ENCODE peak calls at places on chromosomes 16 and 17, in five cellular contexts. One of them, this sample, is unnamed.

GRCh38 chr17:79984045-79984840 is 51.4 kb downstream of the TBC1D16 start:
- DNase-seq in HFF-Myc: no peak
- DNase-seq in brain microvascular endothelial cell: no peak
- DNase-seq in colonic mucosa: no peak
- DNase-seq in fibroblast of the aortic adventitia: no peak
- DNase-seq in this sample: no peak

GRCh38 chr16:56263711-56264608 is 72.7 kb downstream of the GNAO1 start:
- DNase-seq in colonic mucosa: no peak
- DNase-seq in HFF-Myc: no peak
- DNase-seq in brain microvascular endothelial cell: peak
- DNase-seq in fibroblast of the aortic adventitia: no peak
- DNase-seq in this sample: no peak

GRCh38 chr16:79171504-79172240 is 428.9 kb downstream of the MAF start:
- DNase-seq in fibroblast of the aortic adventitia: no peak
- DNase-seq in colonic mucosa: no peak
- DNase-seq in brain microvascular endothelial cell: no peak
- DNase-seq in HFF-Myc: no peak
- DNase-seq in this sample: no peak

GRCh38 chr17:78174870-78175642 is 6.7 kb downstream of the SYNGR2 start:
- DNase-seq in HFF-Myc: no peak
- DNase-seq in fibroblast of the aortic adventitia: no peak
- DNase-seq in colonic mucosa: peak
- DNase-seq in brain microvascular endothelial cell: no peak
- DNase-seq in this sample: no peak

GRCh38 chr17:78995761-78996451 is 13.7 kb downstream of the CANT1 start:
- DNase-seq in fibroblast of the aortic adventitia: no peak
- DNase-seq in colonic mucosa: peak
- DNase-seq in HFF-Myc: no peak
- DNase-seq in brain microvascular endothelial cell: no peak
- DNase-seq in this sample: no peak

GRCh38 chr17:4852504-4853075 is 19.4 kb downstream of the MINK1 start:
- DNase-seq in brain microvascular endothelial cell: peak
- DNase-seq in fibroblast of the aortic adventitia: peak
- DNase-seq in HFF-Myc: peak
- DNase-seq in colonic mucosa: peak
- DNase-seq in this sample: peak

GRCh38 chr17:2704031-2704889 is 7.3 kb downstream of the CLUH start:
- DNase-seq in brain microvascular endothelial cell: no peak
- DNase-seq in fibroblast of the aortic adventitia: no peak
- DNase-seq in colonic mucosa: no peak
- DNase-seq in HFF-Myc: no peak
- DNase-seq in this sample: no peak

GRCh38 chr16:56910654-56911539 is 21.0 kb upstream of the HERPUD1 start:
- DNase-seq in HFF-Myc: no peak
- DNase-seq in colonic mucosa: no peak
- DNase-seq in fibroblast of the aortic adventitia: peak
- DNase-seq in brain microvascular endothelial cell: peak
- DNase-seq in this sample: peak

GRCh38 chr17:55117063-55117611 is 147.6 kb upstream of the HLF start:
- DNase-seq in HFF-Myc: no peak
- DNase-seq in brain microvascular endothelial cell: no peak
- DNase-seq in colonic mucosa: no peak
- DNase-seq in fibroblast of the aortic adventitia: no peak
- DNase-seq in this sample: no peak

GRCh38 chr17:64398330-64398729 is 7.7 kb upstream of the PECAM1 start:
- DNase-seq in brain microvascular endothelial cell: no peak
- DNase-seq in fibroblast of the aortic adventitia: no peak
- DNase-seq in colonic mucosa: no peak
- DNase-seq in HFF-Myc: no peak
- DNase-seq in this sample: no peak

GRCh38 chr17:35761601-35762000 is 914 bp downstream of the C17orf50 start:
- DNase-seq in brain microvascular endothelial cell: no peak
- DNase-seq in HFF-Myc: no peak
- DNase-seq in colonic mucosa: no peak
- DNase-seq in fibroblast of the aortic adventitia: no peak
- DNase-seq in this sample: no peak

GRCh38 chr17:50072925-50073324 is 17.0 kb downstream of the ITGA3 start:
- DNase-seq in brain microvascular endothelial cell: no peak
- DNase-seq in fibroblast of the aortic adventitia: no peak
- DNase-seq in colonic mucosa: no peak
- DNase-seq in HFF-Myc: no peak
- DNase-seq in this sample: no peak

GRCh38 chr17:63423251-63423950 is 22.7 kb downstream of the CYB561 start:
- DNase-seq in HFF-Myc: no peak
- DNase-seq in fibroblast of the aortic adventitia: no peak
- DNase-seq in brain microvascular endothelial cell: no peak
- DNase-seq in colonic mucosa: no peak
- DNase-seq in this sample: no peak

GRCh38 chr16:56986361-56986760 is 3.0 kb upstream of the NLRC5 start:
- DNase-seq in HFF-Myc: no peak
- DNase-seq in brain microvascular endothelial cell: no peak
- DNase-seq in fibroblast of the aortic adventitia: no peak
- DNase-seq in colonic mucosa: no peak
- DNase-seq in this sample: no peak

GRCh38 chr17:40350410-40351184 is 13.9 kb downstream of the GJD3 start:
- DNase-seq in fibroblast of the aortic adventitia: no peak
- DNase-seq in brain microvascular endothelial cell: peak
- DNase-seq in colonic mucosa: peak
- DNase-seq in HFF-Myc: no peak
- DNase-seq in this sample: no peak

GRCh38 chr17:82243648-82244412 is 15.0 kb downstream of the SLC16A3 start:
- DNase-seq in brain microvascular endothelial cell: no peak
- DNase-seq in fibroblast of the aortic adventitia: no peak
- DNase-seq in colonic mucosa: no peak
- DNase-seq in HFF-Myc: no peak
- DNase-seq in this sample: no peak

GRCh38 chr16:31355701-31356100 is 725 bp downstream of the ITGAX start:
- DNase-seq in fibroblast of the aortic adventitia: no peak
- DNase-seq in HFF-Myc: no peak
- DNase-seq in brain microvascular endothelial cell: no peak
- DNase-seq in colonic mucosa: no peak
- DNase-seq in this sample: no peak

GRCh38 chr17:4972752-4973151 is 5.1 kb upstream of the SPAG7 start:
- DNase-seq in colonic mucosa: no peak
- DNase-seq in brain microvascular endothelial cell: no peak
- DNase-seq in HFF-Myc: no peak
- DNase-seq in fibroblast of the aortic adventitia: no peak
- DNase-seq in this sample: no peak

GRCh38 chr17:29116652-29117439 is 63.4 kb downstream of the MYO18A start:
- DNase-seq in colonic mucosa: peak
- DNase-seq in fibroblast of the aortic adventitia: peak
- DNase-seq in brain microvascular endothelial cell: peak
- DNase-seq in HFF-Myc: no peak
- DNase-seq in this sample: peak

GRCh38 chr17:77899494-77899893 is 59.0 kb upstream of the TNRC6C start:
- DNase-seq in colonic mucosa: no peak
- DNase-seq in fibroblast of the aortic adventitia: no peak
- DNase-seq in brain microvascular endothelial cell: no peak
- DNase-seq in HFF-Myc: no peak
- DNase-seq in this sample: no peak

GRCh38 chr17:9024497-9024896 is 3.2 kb downstream of the NTN1 start:
- DNase-seq in HFF-Myc: no peak
- DNase-seq in fibroblast of the aortic adventitia: no peak
- DNase-seq in brain microvascular endothelial cell: no peak
- DNase-seq in colonic mucosa: no peak
- DNase-seq in this sample: no peak

GRCh38 chr17:82972836-82973372 is 106.5 kb upstream of the METRNL start:
- DNase-seq in colonic mucosa: no peak
- DNase-seq in fibroblast of the aortic adventitia: no peak
- DNase-seq in HFF-Myc: no peak
- DNase-seq in brain microvascular endothelial cell: no peak
- DNase-seq in this sample: no peak

GRCh38 chr17:64741924-64742670 is 80.0 kb upstream of the SMURF2 start:
- DNase-seq in HFF-Myc: peak
- DNase-seq in brain microvascular endothelial cell: no peak
- DNase-seq in fibroblast of the aortic adventitia: peak
- DNase-seq in colonic mucosa: no peak
- DNase-seq in this sample: peak

GRCh38 chr17:43515641-43516040 is 30.5 kb downstream of the ETV4 start:
- DNase-seq in HFF-Myc: no peak
- DNase-seq in colonic mucosa: no peak
- DNase-seq in brain microvascular endothelial cell: no peak
- DNase-seq in fibroblast of the aortic adventitia: no peak
- DNase-seq in this sample: no peak

GRCh38 chr16:84074721-84075120 is 32.1 kb upstream of the SLC38A8 start:
- DNase-seq in HFF-Myc: no peak
- DNase-seq in fibroblast of the aortic adventitia: no peak
- DNase-seq in brain microvascular endothelial cell: no peak
- DNase-seq in colonic mucosa: no peak
- DNase-seq in this sample: no peak

GRCh38 chr17:80913928-80914821 is 77.5 kb upstream of the CHMP6 start:
- DNase-seq in brain microvascular endothelial cell: no peak
- DNase-seq in HFF-Myc: no peak
- DNase-seq in colonic mucosa: no peak
- DNase-seq in fibroblast of the aortic adventitia: no peak
- DNase-seq in this sample: no peak

GRCh38 chr16:68732068-68732680 is 4.9 kb upstream of the CDH1 start:
- DNase-seq in brain microvascular endothelial cell: no peak
- DNase-seq in HFF-Myc: no peak
- DNase-seq in fibroblast of the aortic adventitia: peak
- DNase-seq in colonic mucosa: peak
- DNase-seq in this sample: no peak

GRCh38 chr16:51755039-51755501 is 604.0 kb upstream of the SALL1 start:
- DNase-seq in fibroblast of the aortic adventitia: no peak
- DNase-seq in brain microvascular endothelial cell: no peak
- DNase-seq in colonic mucosa: no peak
- DNase-seq in HFF-Myc: no peak
- DNase-seq in this sample: no peak

GRCh38 chr16:85542548-85542927 is 70.6 kb upstream of the GSE1 start:
- DNase-seq in fibroblast of the aortic adventitia: no peak
- DNase-seq in colonic mucosa: no peak
- DNase-seq in brain microvascular endothelial cell: no peak
- DNase-seq in HFF-Myc: no peak
- DNase-seq in this sample: no peak

GRCh38 chr17:2043785-2044184 is 2.0 kb downstream of the OVCA2 start:
- DNase-seq in colonic mucosa: no peak
- DNase-seq in HFF-Myc: no peak
- DNase-seq in brain microvascular endothelial cell: no peak
- DNase-seq in fibroblast of the aortic adventitia: peak
- DNase-seq in this sample: peak

DNA sequence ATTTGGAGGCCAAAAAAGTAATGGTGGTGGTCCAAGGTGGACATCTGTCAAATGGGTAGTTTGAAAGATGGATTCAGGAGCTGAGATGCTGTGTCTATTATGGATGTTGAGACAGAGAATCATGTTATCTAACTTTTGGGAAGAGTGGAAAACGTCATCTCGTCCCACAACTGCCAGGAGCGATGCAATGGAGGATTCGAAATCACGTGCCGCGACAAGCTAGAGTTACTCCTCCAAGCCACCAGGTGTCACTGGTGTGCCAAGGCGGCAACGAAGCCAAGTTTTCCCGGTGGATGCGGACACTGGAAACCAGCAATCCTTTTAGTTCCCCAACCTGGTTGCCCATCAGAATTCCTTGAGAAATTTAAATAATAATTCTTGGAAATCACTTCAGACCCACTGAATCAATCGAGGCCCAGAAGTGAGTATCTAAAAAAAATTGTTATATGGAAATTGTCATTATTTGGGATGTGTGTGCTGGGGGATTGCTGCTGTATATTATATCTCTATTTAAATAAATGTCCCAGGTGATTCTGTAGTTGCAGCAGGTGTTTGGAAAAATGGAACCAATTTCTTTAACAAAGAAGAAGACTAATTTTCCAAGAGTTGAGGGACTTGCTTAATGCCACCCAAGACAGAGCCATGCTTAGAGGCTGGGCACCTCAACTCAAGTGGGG is 206.1 kb downstream of the HAPSTR1 start:
- DNase-seq in fibroblast of the aortic adventitia: peak
- DNase-seq in colonic mucosa: no peak
- DNase-seq in HFF-Myc: no peak
- DNase-seq in brain microvascular endothelial cell: no peak
- DNase-seq in this sample: no peak
- TF ChIP-seq CTCF in fibroblast of the aortic adventitia: peak
- TF ChIP-seq CTCF in colonic mucosa: peak
- TF ChIP-seq CTCF in HFF-Myc: peak
- TF ChIP-seq CTCF in brain microvascular endothelial cell: peak
- TF ChIP-seq CTCF in this sample: peak

GRCh38 chr17:60971515-60972369 is 294.1 kb downstream of the BCAS3 start:
- DNase-seq in brain microvascular endothelial cell: peak
- DNase-seq in colonic mucosa: peak
- DNase-seq in fibroblast of the aortic adventitia: peak
- DNase-seq in HFF-Myc: peak
- DNase-seq in this sample: peak
- TF ChIP-seq CTCF in brain microvascular endothelial cell: peak
- TF ChIP-seq CTCF in colonic mucosa: peak
- TF ChIP-seq CTCF in fibroblast of the aortic adventitia: peak
- TF ChIP-seq CTCF in HFF-Myc: peak
- TF ChIP-seq CTCF in this sample: peak

GRCh38 chr17:37521821-37522220 is 32.1 kb downstream of the DUSP14 start:
- DNase-seq in fibroblast of the aortic adventitia: no peak
- DNase-seq in HFF-Myc: no peak
- DNase-seq in colonic mucosa: no peak
- DNase-seq in brain microvascular endothelial cell: no peak
- DNase-seq in this sample: no peak

GRCh38 chr17:37532751-37533150 is 43.1 kb downstream of the DUSP14 start:
- DNase-seq in brain microvascular endothelial cell: no peak
- DNase-seq in fibroblast of the aortic adventitia: no peak
- DNase-seq in HFF-Myc: no peak
- DNase-seq in colonic mucosa: no peak
- DNase-seq in this sample: no peak

GRCh38 chr17:37523715-37524219 is 34.1 kb downstream of the DUSP14 start:
- DNase-seq in fibroblast of the aortic adventitia: no peak
- DNase-seq in colonic mucosa: no peak
- DNase-seq in HFF-Myc: no peak
- DNase-seq in brain microvascular endothelial cell: no peak
- DNase-seq in this sample: no peak

GRCh38 chr17:37530420-37530819 is 40.7 kb downstream of the DUSP14 start:
- DNase-seq in HFF-Myc: no peak
- DNase-seq in brain microvascular endothelial cell: no peak
- DNase-seq in fibroblast of the aortic adventitia: no peak
- DNase-seq in colonic mucosa: no peak
- DNase-seq in this sample: peak

GRCh38 chr17:37527249-37527851 is 37.7 kb downstream of the DUSP14 start:
- DNase-seq in HFF-Myc: no peak
- DNase-seq in colonic mucosa: peak
- DNase-seq in brain microvascular endothelial cell: peak
- DNase-seq in fibroblast of the aortic adventitia: peak
- DNase-seq in this sample: peak
- TF ChIP-seq CTCF in HFF-Myc: peak
- TF ChIP-seq CTCF in colonic mucosa: peak
- TF ChIP-seq CTCF in brain microvascular endothelial cell: peak
- TF ChIP-seq CTCF in fibroblast of the aortic adventitia: peak
- TF ChIP-seq CTCF in this sample: peak

GRCh38 chr17:76297436-76297835 is 10.6 kb downstream of the QRICH2 start:
- DNase-seq in colonic mucosa: no peak
- DNase-seq in HFF-Myc: no peak
- DNase-seq in fibroblast of the aortic adventitia: no peak
- DNase-seq in brain microvascular endothelial cell: no peak
- DNase-seq in this sample: no peak

GRCh38 chr17:76292567-76292966 is 15.5 kb downstream of the QRICH2 start:
- DNase-seq in brain microvascular endothelial cell: no peak
- DNase-seq in colonic mucosa: no peak
- DNase-seq in HFF-Myc: no peak
- DNase-seq in fibroblast of the aortic adventitia: no peak
- DNase-seq in this sample: no peak

GRCh38 chr17:76296186-76296585 is 11.9 kb downstream of the QRICH2 start:
- DNase-seq in brain microvascular endothelial cell: no peak
- DNase-seq in HFF-Myc: no peak
- DNase-seq in colonic mucosa: no peak
- DNase-seq in fibroblast of the aortic adventitia: peak
- DNase-seq in this sample: no peak

GRCh38 chr17:76296889-76297288 is 11.2 kb downstream of the QRICH2 start:
- DNase-seq in HFF-Myc: no peak
- DNase-seq in brain microvascular endothelial cell: no peak
- DNase-seq in fibroblast of the aortic adventitia: no peak
- DNase-seq in colonic mucosa: no peak
- DNase-seq in this sample: no peak

GRCh38 chr17:76293106-76293505 is 15.0 kb downstream of the QRICH2 start:
- DNase-seq in colonic mucosa: no peak
- DNase-seq in brain microvascular endothelial cell: no peak
- DNase-seq in HFF-Myc: no peak
- DNase-seq in fibroblast of the aortic adventitia: no peak
- DNase-seq in this sample: no peak
- TF ChIP-seq CTCF in colonic mucosa: no peak
- TF ChIP-seq CTCF in brain microvascular endothelial cell: no peak
- TF ChIP-seq CTCF in HFF-Myc: no peak
- TF ChIP-seq CTCF in fibroblast of the aortic adventitia: no peak
- TF ChIP-seq CTCF in this sample: no peak

This sample was measured in HFFc6.